ENCODE peak calls at places on chromosomes 1 and 21, in eight cellular contexts. O, N, R, B, P, A, K and M are unnamed samples.

GRCh38 chr1:26019641-26020315 is 1.8 kb upstream of the EXTL1 start:
- DNase-seq in O (peak), N (peak), R (peak), B (no peak), P (no peak), A (no peak), K (no peak), M (no peak)

GRCh38 chr1:30778156-30778978 is 20.8 kb upstream of the LAPTM5 start:
- DNase-seq in O (peak), N (peak), R (peak), B (peak), P (peak), A (peak), K (no peak), M (no peak)

GRCh38 chr1:218380125-218380977 is 35.2 kb downstream of the TGFB2 start:
- DNase-seq in O (peak), N (peak), R (peak), B (no peak), P (no peak), A (no peak), K (no peak), M (no peak)

GRCh38 chr1:209434066-209434465 is 149.4 kb upstream of the CAMK1G start:
- DNase-seq in O (peak), N (no peak), R (peak), B (no peak), P (no peak), A (no peak), K (no peak), M (no peak)

GRCh38 chr1:8082945-8083344 is 56.8 kb upstream of the ERRFI1 start:
- DNase-seq in O (peak), N (peak), R (peak), B (no peak), P (no peak), A (no peak), K (no peak), M (peak)

GRCh38 chr1:171676823-171677222 is 24.3 kb upstream of the MYOC start:
- DNase-seq in O (no peak), N (no peak), R (no peak), B (no peak), P (no peak), A (no peak), K (no peak), M (no peak)

GRCh38 chr1:29875557-29876028 is 639.3 kb downstream of the PTPRU start:
- DNase-seq in O (no peak), N (no peak), R (no peak), B (no peak), P (peak), A (no peak), K (no peak), M (no peak)

GRCh38 chr1:228031276-228031995 is 24.6 kb downstream of the WNT3A start:
- DNase-seq in O (no peak), N (no peak), R (no peak), B (no peak), P (no peak), A (no peak), K (no peak), M (peak)

GRCh38 chr1:91594383-91595065 is 93.9 kb downstream of the CDC7 start:
- DNase-seq in O (no peak), N (no peak), R (no peak), B (no peak), P (no peak), A (no peak), K (no peak), M (no peak)

GRCh38 chr21:43727571-43728466 is 8.9 kb downstream of the PDXK start:
- DNase-seq in O (peak), N (no peak), R (no peak), B (no peak), P (no peak), A (no peak), K (no peak), M (peak)

GRCh38 chr21:35882791-35883240 is 177.5 kb downstream of the SETD4 start:
- DNase-seq in O (peak), N (peak), R (peak), B (no peak), P (no peak), A (no peak), K (no peak), M (no peak)

GRCh38 chr1:77874804-77875445 is 13.5 kb upstream of the NEXN start:
- DNase-seq in O (peak), N (peak), R (peak), B (no peak), P (no peak), A (no peak), K (no peak), M (no peak)

GRCh38 chr1:34478460-34479076 is 276.3 kb upstream of the GJB5 start:
- DNase-seq in O (no peak), N (no peak), R (no peak), B (no peak), P (peak), A (peak), K (no peak), M (no peak)

GRCh38 chr1:166924829-166925541 is 48.9 kb upstream of the TADA1 start:
- DNase-seq in O (no peak), N (peak), R (no peak), B (no peak), P (no peak), A (no peak), K (no peak), M (no peak)

GRCh38 chr1:11725616-11726015 is 10.3 kb upstream of the AGTRAP start:
- DNase-seq in O (no peak), N (no peak), R (no peak), B (no peak), P (peak), A (no peak), K (no peak), M (no peak)

GRCh38 chr1:205344010-205344808 is 12.5 kb downstream of the KLHDC8A start:
- DNase-seq in O (no peak), N (no peak), R (peak), B (peak), P (peak), A (no peak), K (peak), M (no peak)

GRCh38 chr1:115782571-115783281 is 14.2 kb upstream of the CASQ2 start:
- DNase-seq in O (peak), N (peak), R (peak), B (no peak), P (no peak), A (no peak), K (no peak), M (no peak)

GRCh38 chr1:33524586-33524985 is 52.1 kb downstream of the ZSCAN20 start:
- DNase-seq in O (no peak), N (no peak), R (no peak), B (no peak), P (no peak), A (no peak), K (no peak), M (no peak)

GRCh38 chr21:45504021-45504515 is 38.2 kb downstream of the SLC19A1 start:
- DNase-seq in O (no peak), N (no peak), R (no peak), B (no peak), P (no peak), A (no peak), K (no peak), M (peak)

GRCh38 chr1:24904731-24905354 is 25.2 kb downstream of the RUNX3 start:
- DNase-seq in O (no peak), N (no peak), R (no peak), B (no peak), P (no peak), A (no peak), K (no peak), M (no peak)

GRCh38 chr21:45992311-45993209 is 11.0 kb downstream of the COL6A1 start:
- DNase-seq in O (peak), N (no peak), R (no peak), B (no peak), P (no peak), A (no peak), K (no peak), M (peak)

GRCh38 chr1:19765623-19766022 is 34.1 kb downstream of the TMCO4 start:
- DNase-seq in O (peak), N (peak), R (peak), B (peak), P (no peak), A (no peak), K (no peak), M (no peak)

GRCh38 chr1:230122361-230123279 is 55.6 kb downstream of the GALNT2 start:
- DNase-seq in O (no peak), N (peak), R (no peak), B (no peak), P (no peak), A (no peak), K (no peak), M (no peak)

GRCh38 chr1:231626951-231627614 is 493 bp downstream of the DISC1 start:
- DNase-seq in O (peak), N (peak), R (peak), B (peak), P (peak), A (no peak), K (peak), M (peak)

GRCh38 chr1:56561227-56562019 is 17.9 kb downstream of the PLPP3 start:
- DNase-seq in O (no peak), N (no peak), R (no peak), B (no peak), P (no peak), A (no peak), K (no peak), M (no peak)

GRCh38 chr1:205963756-205964155 is 20.5 kb upstream of the SLC26A9 start:
- DNase-seq in O (no peak), N (no peak), R (no peak), B (no peak), P (no peak), A (no peak), K (no peak), M (no peak)

GRCh38 chr1:7430646-7431045 is 340.4 kb upstream of the VAMP3 start:
- DNase-seq in O (peak), N (no peak), R (no peak), B (no peak), P (no peak), A (no peak), K (no peak), M (no peak)

GRCh38 chr1:35448344-35448801 is 108.8 kb downstream of the KIAA0319L start:
- DNase-seq in O (peak), N (peak), R (peak), B (peak), P (no peak), A (no peak), K (no peak), M (no peak)

GRCh38 chr1:31830511-31830910 is 14.7 kb upstream of the SPOCD1 start:
- DNase-seq in O (no peak), N (no peak), R (no peak), B (no peak), P (peak), A (no peak), K (no peak), M (no peak)

GRCh38 chr1:220045356-220046051 is 801 bp downstream of the EPRS1 start:
- DNase-seq in O (peak), N (no peak), R (no peak), B (no peak), P (peak), A (peak), K (no peak), M (no peak)

GRCh38 chr1:183585038-183585437 is 5.2 kb downstream of the NCF2 start:
- DNase-seq in O (no peak), N (no peak), R (no peak), B (no peak), P (no peak), A (no peak), K (no peak), M (no peak)

GRCh38 chr21:33152228-33153130 is 77.3 kb upstream of the IFNAR2 start:
- DNase-seq in O (no peak), N (no peak), R (no peak), B (peak), P (no peak), A (no peak), K (no peak), M (no peak)

GRCh38 chr1:31617917-31618746 is 643 bp downstream of the HCRTR1 start:
- DNase-seq in O (no peak), N (no peak), R (peak), B (no peak), P (peak), A (no peak), K (peak), M (peak)

GRCh38 chr1:17826165-17826488 is 71.0 kb downstream of the ACTL8 start:
- DNase-seq in O (peak), N (peak), R (peak), B (peak), P (peak), A (peak), K (no peak), M (peak)

GRCh38 chr1:30746212-30747027 is 11.2 kb downstream of the LAPTM5 start:
- DNase-seq in O (no peak), N (no peak), R (no peak), B (no peak), P (no peak), A (no peak), K (no peak), M (no peak)

GRCh38 chr1:46342084-46342656 is 1.6 kb downstream of the NSUN4 start:
- DNase-seq in O (peak), N (peak), R (peak), B (no peak), P (no peak), A (peak), K (no peak), M (no peak)

GRCh38 chr1:54051936-54052469 is 1.0 kb downstream of the TMEM59 start:
- DNase-seq in O (peak), N (no peak), R (no peak), B (no peak), P (peak), A (no peak), K (no peak), M (no peak)

GRCh38 chr21:33047231-33047630 is 21.5 kb downstream of the OLIG2 start:
- DNase-seq in O (peak), N (no peak), R (peak), B (no peak), P (no peak), A (no peak), K (no peak), M (no peak)